ENCODE peak calls at places on chromosomes 16 and 17, in four cellular contexts. Q, E, G and Y are unnamed samples. For H3K4me1 and H3K36me3, the result is how much of the 10 kb centered on the place peaks cover.

GRCh38 chr17:80474933-80475915 is 1.2 kb downstream of the NPTX1 start:
- DNase-seq in E (no peak), Q (no peak), G (no peak), Y (no peak)

GRCh38 chr16:85785927-85786326 is 13.4 kb downstream of the EMC8 start:
- DNase-seq in G (no peak), Q (no peak), E (no peak), Y (no peak)

GRCh38 chr17:42153919-42154491 is 784 bp downstream of the RAB5C start:
- DNase-seq in E (no peak), Q (no peak), G (no peak), Y (no peak)

GRCh38 chr17:20145567-20145966 is 136.4 kb downstream of the SPECC1 start:
- DNase-seq in Q (no peak), E (no peak), G (no peak), Y (no peak)

GRCh38 chr16:68792465-68793324 is 50.6 kb upstream of the TANGO6 start:
- DNase-seq in Q (peak), E (peak), G (no peak), Y (no peak)

GRCh38 chr16:1458977-1459341 is 14.6 kb upstream of the CCDC154 start:
- DNase-seq in E (no peak), Q (no peak), G (peak), Y (no peak)

GRCh38 chr16:49615606-49616005 is 240.3 kb downstream of the ZNF423 start:
- DNase-seq in G (no peak), E (no peak), Q (no peak), Y (no peak)

GRCh38 chr17:60127068-60128064 is 22.4 kb upstream of the CA4 start:
- DNase-seq in Q (no peak), E (no peak), G (no peak), Y (peak)

GRCh38 chr17:39617446-39618251 is 9.1 kb upstream of the PPP1R1B start:
- DNase-seq in G (peak), Q (peak), E (peak), Y (peak)

GRCh38 chr16:29820271-29820701 is at the start of gene MVP:
- DNase-seq in G (peak), Q (peak), E (peak), Y (peak)

GRCh38 chr17:62737513-62737912 is 70.6 kb downstream of the MARCHF10 start:
- DNase-seq in G (no peak), E (no peak), Q (no peak), Y (no peak)

DNA sequence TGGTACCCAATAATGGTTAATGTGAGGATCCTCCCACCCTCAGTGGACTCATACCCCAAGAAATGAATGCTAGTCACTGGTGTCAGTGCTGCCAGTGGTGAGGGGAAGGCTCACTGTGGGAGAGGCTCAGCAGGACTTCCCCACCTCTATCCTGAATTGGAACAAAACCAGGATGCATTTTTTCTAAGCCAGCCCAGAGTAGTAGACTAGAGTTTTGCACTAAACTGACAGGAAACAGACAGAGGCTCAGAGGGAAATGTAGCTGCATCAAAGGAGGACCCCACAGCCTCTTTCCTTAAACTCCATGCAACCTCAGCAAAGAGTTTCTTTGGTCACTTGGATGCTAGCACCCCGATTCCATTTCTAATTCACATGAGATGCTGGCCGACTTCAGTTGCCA is 10.6 kb upstream of the SKAP1 start:
- DNase-seq in E (no peak), Q (no peak), G (no peak), Y (no peak)
- H3K4me1 ChIP-seq in E (under half), Q (under half), G (under half), Y (under half)

DNA sequence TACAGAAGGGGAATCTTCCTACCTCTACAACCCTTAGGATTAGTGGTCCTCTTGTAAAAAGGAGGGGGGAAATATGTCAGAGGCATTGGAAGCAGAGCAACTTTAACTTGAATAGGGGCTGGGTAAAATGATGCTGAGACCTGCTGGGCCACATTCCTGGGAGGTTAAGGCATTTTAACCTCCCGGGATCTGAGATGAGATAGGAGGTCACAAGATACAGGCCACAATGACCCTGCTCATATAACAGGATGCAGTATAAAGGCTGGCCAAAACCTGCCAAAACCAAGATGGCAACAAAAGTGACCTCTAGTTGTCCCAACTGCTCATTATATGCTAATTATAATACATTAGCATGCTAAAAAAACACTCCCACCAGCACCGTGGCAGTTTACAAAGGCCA is 6.4 kb upstream of the C1QTNF1 start:
- DNase-seq in G (no peak), E (no peak), Q (no peak), Y (no peak)
- TF ChIP-seq CTCF in G (no peak), E (no peak), Q (no peak), Y (no peak)

GRCh38 chr17:82175166-82175565 is 37.5 kb downstream of the CCDC57 start:
- DNase-seq in Q (no peak), G (no peak), E (no peak), Y (no peak)
- H3K36me3 ChIP-seq in Q (under half), G (under half), E (under half), Y (under half)

GRCh38 chr17:76531501-76532038 is 5.9 kb downstream of the CYGB start:
- DNase-seq in G (no peak), E (no peak), Q (no peak), Y (no peak)

GRCh38 chr17:76529643-76530488 is 7.6 kb downstream of the CYGB start:
- DNase-seq in E (peak), Q (peak), G (peak), Y (peak)

GRCh38 chr17:76530489-76530814 is 7.1 kb downstream of the CYGB start:
- DNase-seq in G (no peak), Q (no peak), E (no peak), Y (no peak)

GRCh38 chr17:76532072-76532651 is 5.3 kb downstream of the CYGB start:
- DNase-seq in E (no peak), Q (no peak), G (no peak), Y (no peak)

GRCh38 chr17:76530826-76531500 is 6.5 kb downstream of the CYGB start:
- DNase-seq in E (no peak), G (peak), Q (no peak), Y (no peak)
- H3K4me1 ChIP-seq in E (under half), G (half or more), Q (under half), Y (under half)

GRCh38 chr16:5065368-5065767 is 388 bp downstream of the C16orf89 start:
- DNase-seq in Q (no peak), G (no peak), E (no peak), Y (peak)

GRCh38 chr16:5064915-5065314 is 841 bp downstream of the C16orf89 start:
- DNase-seq in G (no peak), E (peak), Q (peak), Y (peak)

GRCh38 chr16:5062790-5063765 is 2.7 kb downstream of the C16orf89 start:
- DNase-seq in G (no peak), E (no peak), Q (no peak), Y (no peak)

GRCh38 chr16:5066511-5066910 is 755 bp upstream of the C16orf89 start:
- DNase-seq in E (no peak), G (no peak), Q (no peak), Y (no peak)

GRCh38 chr16:5065813-5066212 is at the start of gene C16orf89:
- DNase-seq in E (no peak), Q (no peak), G (no peak), Y (peak)
- TF ChIP-seq CTCF in E (no peak), Q (no peak), G (no peak), Y (no peak)